ENCODE peak calls at places on chromosomes 6 and 20, in seven cellular contexts. One of them, this sample, is unnamed.

GRCh38 chr6:84685983-84686584 is 78.3 kb downstream of the TBX18 start:
- DNase-seq in heart right ventricle: no peak
- DNase-seq in fibroblast of pulmonary artery: no peak
- DNase-seq in RWPE1: peak; percentile 2
- DNase-seq in cardiac fibroblast: no peak
- DNase-seq in Calu3: peak; percentile 5
- DNase-seq in ascending aorta: no peak
- DNase-seq in this sample: no peak

GRCh38 chr6:128307671-128308070 is 212.7 kb downstream of the PTPRK start:
- DNase-seq in heart right ventricle: no peak
- DNase-seq in fibroblast of pulmonary artery: peak; percentile 14
- DNase-seq in RWPE1: no peak
- DNase-seq in cardiac fibroblast: no peak
- DNase-seq in Calu3: no peak
- DNase-seq in ascending aorta: no peak
- DNase-seq in this sample: no peak

GRCh38 chr6:30450908-30451818 is 38.1 kb upstream of the HLA-E start:
- DNase-seq in heart right ventricle: peak; percentile 59
- DNase-seq in fibroblast of pulmonary artery: peak; percentile 43
- DNase-seq in RWPE1: no peak
- DNase-seq in cardiac fibroblast: peak; percentile 55
- DNase-seq in Calu3: no peak
- DNase-seq in ascending aorta: no peak
- DNase-seq in this sample: no peak

GRCh38 chr6:161745594-161745993 is 471.7 kb upstream of the AGPAT4 start:
- DNase-seq in heart right ventricle: no peak
- DNase-seq in fibroblast of pulmonary artery: no peak
- DNase-seq in RWPE1: no peak
- DNase-seq in cardiac fibroblast: no peak
- DNase-seq in Calu3: no peak
- DNase-seq in ascending aorta: no peak
- DNase-seq in this sample: no peak

GRCh38 chr6:10146723-10147451 is 268.0 kb downstream of the TFAP2A start:
- DNase-seq in heart right ventricle: no peak
- DNase-seq in fibroblast of pulmonary artery: peak; percentile 29
- DNase-seq in RWPE1: peak; percentile 69
- DNase-seq in cardiac fibroblast: peak; percentile 31
- DNase-seq in Calu3: peak; percentile 26
- DNase-seq in ascending aorta: no peak
- DNase-seq in this sample: no peak

GRCh38 chr6:88891135-88891845 is 72.1 kb downstream of the RNGTT start:
- DNase-seq in heart right ventricle: no peak
- DNase-seq in fibroblast of pulmonary artery: peak; percentile 4
- DNase-seq in RWPE1: peak; percentile 18
- DNase-seq in cardiac fibroblast: no peak
- DNase-seq in Calu3: no peak
- DNase-seq in ascending aorta: no peak
- DNase-seq in this sample: no peak

GRCh38 chr20:33647603-33648395 is 14.3 kb upstream of the C20orf144 start:
- DNase-seq in heart right ventricle: no peak
- DNase-seq in fibroblast of pulmonary artery: peak; percentile 43
- DNase-seq in RWPE1: no peak
- DNase-seq in cardiac fibroblast: peak; percentile 55
- DNase-seq in Calu3: no peak
- DNase-seq in ascending aorta: no peak
- DNase-seq in this sample: no peak

GRCh38 chr20:31260326-31260932 is 3.0 kb downstream of the DEFB115 start:
- DNase-seq in heart right ventricle: no peak
- DNase-seq in fibroblast of pulmonary artery: no peak
- DNase-seq in RWPE1: peak; percentile 48
- DNase-seq in cardiac fibroblast: no peak
- DNase-seq in Calu3: peak; percentile 48
- DNase-seq in ascending aorta: no peak
- DNase-seq in this sample: no peak

DNA sequence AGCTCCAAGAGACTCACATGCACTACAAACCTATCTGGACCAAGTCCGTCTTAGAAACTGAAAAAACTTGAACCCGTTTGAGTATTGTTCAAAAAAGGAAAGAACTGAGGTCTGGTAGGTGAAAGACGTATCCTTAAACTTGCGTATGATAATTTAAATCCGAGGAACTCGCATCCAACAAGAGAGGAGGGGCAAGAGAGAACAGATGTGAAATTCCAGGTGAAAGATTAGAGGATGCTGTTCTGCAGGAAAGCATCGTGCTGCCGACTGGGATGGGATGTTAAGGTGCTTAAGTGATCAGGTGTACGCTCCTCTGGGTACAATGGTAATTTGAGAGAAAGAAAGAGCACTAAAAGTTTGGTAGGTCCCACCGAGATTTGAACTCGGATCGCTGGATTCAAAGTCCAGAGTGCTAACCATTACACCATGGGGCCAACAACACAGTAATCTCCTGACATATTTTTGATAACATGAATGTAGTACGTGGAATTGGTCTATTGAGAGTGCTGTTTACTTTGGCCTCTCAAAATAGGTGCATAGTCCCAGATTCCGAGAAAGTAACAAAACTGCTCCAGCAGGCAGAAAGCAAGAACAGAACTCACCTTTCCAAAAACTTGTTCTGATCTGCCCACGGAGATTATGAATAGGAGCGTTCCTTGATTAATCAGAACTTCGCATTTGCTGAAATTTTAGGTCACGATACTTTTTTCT is 53.5 kb upstream of the BTN3A2 start:
- DNase-seq in heart right ventricle: no peak
- DNase-seq in fibroblast of pulmonary artery: peak; percentile 78
- DNase-seq in RWPE1: no peak
- DNase-seq in cardiac fibroblast: peak; percentile 75
- DNase-seq in Calu3: peak; percentile 70
- DNase-seq in ascending aorta: no peak
- DNase-seq in this sample: no peak
- TF ChIP-seq CTCF in heart right ventricle: no peak
- TF ChIP-seq CTCF in fibroblast of pulmonary artery: no peak
- TF ChIP-seq CTCF in RWPE1: no peak
- TF ChIP-seq CTCF in cardiac fibroblast: no peak
- TF ChIP-seq CTCF in Calu3: no peak
- TF ChIP-seq CTCF in ascending aorta: no peak
- TF ChIP-seq CTCF in this sample: no peak

GRCh38 chr20:47521059-47521808 is 19.5 kb downstream of the NCOA3 start:
- DNase-seq in heart right ventricle: no peak
- DNase-seq in fibroblast of pulmonary artery: no peak
- DNase-seq in RWPE1: no peak
- DNase-seq in cardiac fibroblast: no peak
- DNase-seq in Calu3: no peak
- DNase-seq in ascending aorta: no peak
- DNase-seq in this sample: peak; percentile 67
- TF ChIP-seq CTCF in heart right ventricle: no peak
- TF ChIP-seq CTCF in fibroblast of pulmonary artery: no peak
- TF ChIP-seq CTCF in RWPE1: no peak
- TF ChIP-seq CTCF in cardiac fibroblast: peak; percentile 20
- TF ChIP-seq CTCF in Calu3: peak; percentile 39
- TF ChIP-seq CTCF in ascending aorta: no peak
- TF ChIP-seq CTCF in this sample: peak; percentile 50

DNA sequence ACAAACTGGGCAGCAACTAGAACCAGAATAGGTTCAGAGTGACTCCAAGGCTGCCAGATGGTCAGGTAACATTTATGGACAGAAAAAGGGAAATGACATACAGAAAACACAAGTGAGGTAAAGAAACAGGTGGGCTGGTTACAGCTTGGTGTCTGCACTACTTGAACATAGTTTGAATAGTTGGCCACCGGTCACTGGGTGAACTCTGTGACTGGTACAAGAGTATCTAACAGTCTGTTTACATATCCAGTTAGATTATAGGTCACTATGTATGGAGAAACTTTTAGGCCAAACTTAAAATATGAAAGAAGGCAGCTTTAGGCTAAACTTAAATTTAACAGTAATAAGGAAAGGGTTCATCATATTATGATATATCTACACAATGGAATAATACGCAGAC is 32.9 kb downstream of the LCA5 start:
- DNase-seq in heart right ventricle: no peak
- DNase-seq in fibroblast of pulmonary artery: no peak
- DNase-seq in RWPE1: no peak
- DNase-seq in cardiac fibroblast: no peak
- DNase-seq in Calu3: no peak
- DNase-seq in ascending aorta: no peak
- DNase-seq in this sample: no peak
- TF ChIP-seq CTCF in heart right ventricle: no peak
- TF ChIP-seq CTCF in fibroblast of pulmonary artery: no peak
- TF ChIP-seq CTCF in RWPE1: no peak
- TF ChIP-seq CTCF in cardiac fibroblast: no peak
- TF ChIP-seq CTCF in Calu3: no peak
- TF ChIP-seq CTCF in ascending aorta: no peak
- TF ChIP-seq CTCF in this sample: no peak

GRCh38 chr6:28587011-28587745 is 61.5 kb downstream of the GPX5 start:
- DNase-seq in heart right ventricle: peak; percentile 40
- DNase-seq in fibroblast of pulmonary artery: peak; percentile 50
- DNase-seq in RWPE1: peak; percentile 88
- DNase-seq in cardiac fibroblast: peak; percentile 48
- DNase-seq in Calu3: peak; percentile 84
- DNase-seq in ascending aorta: no peak
- DNase-seq in this sample: peak; percentile 80

GRCh38 chr6:28583463-28583862 is 57.8 kb downstream of the GPX5 start:
- DNase-seq in heart right ventricle: no peak
- DNase-seq in fibroblast of pulmonary artery: no peak
- DNase-seq in RWPE1: no peak
- DNase-seq in cardiac fibroblast: no peak
- DNase-seq in Calu3: no peak
- DNase-seq in ascending aorta: no peak
- DNase-seq in this sample: no peak

GRCh38 chr6:28587746-28588075 is 62.0 kb downstream of the GPX5 start:
- DNase-seq in heart right ventricle: no peak
- DNase-seq in fibroblast of pulmonary artery: peak; percentile 10
- DNase-seq in RWPE1: no peak
- DNase-seq in cardiac fibroblast: no peak
- DNase-seq in Calu3: no peak
- DNase-seq in ascending aorta: no peak
- DNase-seq in this sample: no peak

GRCh38 chr6:28586273-28586672 is 60.6 kb downstream of the GPX5 start:
- DNase-seq in heart right ventricle: no peak
- DNase-seq in fibroblast of pulmonary artery: no peak
- DNase-seq in RWPE1: peak; percentile 46
- DNase-seq in cardiac fibroblast: no peak
- DNase-seq in Calu3: no peak
- DNase-seq in ascending aorta: no peak
- DNase-seq in this sample: no peak

GRCh38 chr6:28585335-28585734 is 59.7 kb downstream of the GPX5 start:
- DNase-seq in heart right ventricle: no peak
- DNase-seq in fibroblast of pulmonary artery: peak; percentile 85
- DNase-seq in RWPE1: peak; percentile 63
- DNase-seq in cardiac fibroblast: peak; percentile 51
- DNase-seq in Calu3: no peak
- DNase-seq in ascending aorta: no peak
- DNase-seq in this sample: no peak
- TF ChIP-seq CTCF in heart right ventricle: no peak
- TF ChIP-seq CTCF in fibroblast of pulmonary artery: peak; percentile 40
- TF ChIP-seq CTCF in RWPE1: no peak
- TF ChIP-seq CTCF in cardiac fibroblast: peak; percentile 29
- TF ChIP-seq CTCF in Calu3: no peak
- TF ChIP-seq CTCF in ascending aorta: no peak
- TF ChIP-seq CTCF in this sample: no peak

This sample was measured in type B pancreatic cell.